ENCODE peak calls at places on chromosomes 5 and 9, in five cellular contexts. One of them, this sample, is unnamed. For H3K27me3 and H3K36me3, the result is how much of the 10 kb centered on the place peaks cover.

GRCh38 chr5:40276426-40277102 is 403.2 kb upstream of the PTGER4 start:
- DNase-seq in IMR-90: no peak
- DNase-seq in tibial artery: no peak
- DNase-seq in ovary: no peak
- DNase-seq in cardiac muscle cell: no peak
- DNase-seq in this sample: no peak

GRCh38 chr9:33403941-33404781 is 1.8 kb upstream of the AQP7 start:
- DNase-seq in IMR-90: no peak
- DNase-seq in ovary: no peak
- DNase-seq in cardiac muscle cell: no peak
- DNase-seq in tibial artery: no peak
- DNase-seq in this sample: no peak

GRCh38 chr5:32612134-32612888 is 27.0 kb downstream of the SUB1 start:
- DNase-seq in cardiac muscle cell: peak
- DNase-seq in tibial artery: no peak
- DNase-seq in IMR-90: peak
- DNase-seq in ovary: no peak
- DNase-seq in this sample: peak

GRCh38 chr5:176387384-176387925 is 943 bp downstream of the NOP16 start:
- DNase-seq in cardiac muscle cell: no peak
- DNase-seq in IMR-90: no peak
- DNase-seq in ovary: no peak
- DNase-seq in tibial artery: no peak
- DNase-seq in this sample: no peak

GRCh38 chr5:127280494-127281220 is 9.9 kb upstream of the MEGF10 start:
- DNase-seq in IMR-90: no peak
- DNase-seq in cardiac muscle cell: peak
- DNase-seq in ovary: no peak
- DNase-seq in tibial artery: no peak
- DNase-seq in this sample: peak

GRCh38 chr5:1329111-1329579 is 15.8 kb downstream of the CLPTM1L start:
- DNase-seq in IMR-90: no peak
- DNase-seq in ovary: no peak
- DNase-seq in cardiac muscle cell: no peak
- DNase-seq in tibial artery: no peak
- DNase-seq in this sample: no peak

GRCh38 chr9:134521817-134522501 is 119.6 kb upstream of the COL5A1 start:
- DNase-seq in ovary: no peak
- DNase-seq in cardiac muscle cell: no peak
- DNase-seq in tibial artery: no peak
- DNase-seq in IMR-90: no peak
- DNase-seq in this sample: no peak

GRCh38 chr5:178483620-178484019 is 106.6 kb downstream of the COL23A1 start:
- DNase-seq in ovary: no peak
- DNase-seq in cardiac muscle cell: no peak
- DNase-seq in IMR-90: no peak
- DNase-seq in tibial artery: peak
- DNase-seq in this sample: peak

GRCh38 chr9:137220317-137221094 is 1.5 kb downstream of the RNF208 start:
- DNase-seq in IMR-90: no peak
- DNase-seq in cardiac muscle cell: no peak
- DNase-seq in ovary: no peak
- DNase-seq in tibial artery: no peak
- DNase-seq in this sample: no peak

GRCh38 chr5:150789943-150790611 is 11.5 kb downstream of the SMIM3 start:
- DNase-seq in ovary: peak
- DNase-seq in cardiac muscle cell: no peak
- DNase-seq in IMR-90: peak
- DNase-seq in tibial artery: peak
- DNase-seq in this sample: peak

GRCh38 chr5:116375926-116376325 is 198.7 kb downstream of the SEMA6A start:
- DNase-seq in ovary: no peak
- DNase-seq in tibial artery: no peak
- DNase-seq in cardiac muscle cell: no peak
- DNase-seq in IMR-90: no peak
- DNase-seq in this sample: no peak

GRCh38 chr5:93305984-93306383 is 275.0 kb downstream of the NR2F1-AS1 start:
- DNase-seq in tibial artery: no peak
- DNase-seq in ovary: no peak
- DNase-seq in cardiac muscle cell: no peak
- DNase-seq in IMR-90: no peak
- DNase-seq in this sample: no peak

GRCh38 chr9:93953492-93954435 is 1.4 kb downstream of the BARX1 start:
- DNase-seq in ovary: no peak
- DNase-seq in cardiac muscle cell: no peak
- DNase-seq in tibial artery: no peak
- DNase-seq in IMR-90: no peak
- DNase-seq in this sample: peak

GRCh38 chr5:104186100-104186499 is 623.5 kb upstream of the NUDT12 start:
- DNase-seq in tibial artery: no peak
- DNase-seq in ovary: no peak
- DNase-seq in IMR-90: no peak
- DNase-seq in cardiac muscle cell: no peak
- DNase-seq in this sample: no peak

GRCh38 chr5:21391506-21391905 is 1403.5 kb upstream of the CDH18 start:
- DNase-seq in IMR-90: peak
- DNase-seq in cardiac muscle cell: no peak
- DNase-seq in ovary: no peak
- DNase-seq in tibial artery: no peak
- DNase-seq in this sample: no peak

GRCh38 chr5:377326-377981 is 55.9 kb downstream of the AHRR start:
- DNase-seq in tibial artery: peak
- DNase-seq in cardiac muscle cell: no peak
- DNase-seq in ovary: no peak
- DNase-seq in IMR-90: no peak
- DNase-seq in this sample: no peak

GRCh38 chr5:151587796-151588606 is 3.1 kb downstream of the FAT2 start:
- DNase-seq in cardiac muscle cell: no peak
- DNase-seq in IMR-90: no peak
- DNase-seq in ovary: no peak
- DNase-seq in tibial artery: no peak
- DNase-seq in this sample: no peak

GRCh38 chr5:176418251-176418650 is 1.9 kb upstream of the CLTB start:
- DNase-seq in cardiac muscle cell: no peak
- DNase-seq in IMR-90: no peak
- DNase-seq in ovary: no peak
- DNase-seq in tibial artery: no peak
- DNase-seq in this sample: no peak

GRCh38 chr9:92324889-92325268 is 271 bp downstream of the NOL8 start:
- DNase-seq in ovary: no peak
- DNase-seq in tibial artery: no peak
- DNase-seq in IMR-90: no peak
- DNase-seq in cardiac muscle cell: no peak
- DNase-seq in this sample: no peak

GRCh38 chr9:122218885-122219855 is 9.6 kb downstream of the LHX6 start:
- DNase-seq in ovary: no peak
- DNase-seq in IMR-90: peak
- DNase-seq in tibial artery: no peak
- DNase-seq in cardiac muscle cell: peak
- DNase-seq in this sample: no peak

GRCh38 chr9:109329274-109330258 is 8.7 kb upstream of the EPB41L4B start:
- DNase-seq in IMR-90: peak
- DNase-seq in cardiac muscle cell: peak
- DNase-seq in ovary: peak
- DNase-seq in tibial artery: peak
- DNase-seq in this sample: peak

GRCh38 chr9:118929317-118929716 is 439.9 kb downstream of the BRINP1 start:
- DNase-seq in tibial artery: no peak
- DNase-seq in ovary: no peak
- DNase-seq in cardiac muscle cell: no peak
- DNase-seq in IMR-90: peak
- DNase-seq in this sample: peak

GRCh38 chr9:76886318-76886717 is 19.6 kb downstream of the PRUNE2 start:
- DNase-seq in tibial artery: no peak
- DNase-seq in IMR-90: no peak
- DNase-seq in ovary: no peak
- DNase-seq in cardiac muscle cell: no peak
- DNase-seq in this sample: no peak

GRCh38 chr9:70574222-70574837 is 159.9 kb upstream of the KLF9 start:
- DNase-seq in tibial artery: peak
- DNase-seq in IMR-90: peak
- DNase-seq in ovary: no peak
- DNase-seq in cardiac muscle cell: no peak
- DNase-seq in this sample: peak

GRCh38 chr5:2577637-2578036 is 173.8 kb downstream of the IRX2 start:
- DNase-seq in cardiac muscle cell: no peak
- DNase-seq in tibial artery: no peak
- DNase-seq in IMR-90: no peak
- DNase-seq in ovary: no peak
- DNase-seq in this sample: no peak

GRCh38 chr9:36101916-36102741 is 34.4 kb upstream of the GLIPR2 start:
- DNase-seq in ovary: no peak
- DNase-seq in tibial artery: peak
- DNase-seq in cardiac muscle cell: no peak
- DNase-seq in IMR-90: peak
- DNase-seq in this sample: peak

GRCh38 chr5:89128097-89128496 is 245.1 kb upstream of the MEF2C start:
- DNase-seq in tibial artery: no peak
- DNase-seq in cardiac muscle cell: peak
- DNase-seq in IMR-90: peak
- DNase-seq in ovary: no peak
- DNase-seq in this sample: peak

GRCh38 chr5:31531543-31531887 is 378 bp downstream of the DROSHA start:
- DNase-seq in ovary: no peak
- DNase-seq in IMR-90: no peak
- DNase-seq in tibial artery: no peak
- DNase-seq in cardiac muscle cell: peak
- DNase-seq in this sample: peak

GRCh38 chr9:127852829-127853228 is 1.6 kb downstream of the ENG start:
- DNase-seq in cardiac muscle cell: no peak
- DNase-seq in tibial artery: no peak
- DNase-seq in IMR-90: no peak
- DNase-seq in ovary: no peak
- DNase-seq in this sample: no peak

GRCh38 chr9:127853312-127854168 is 918 bp downstream of the ENG start:
- DNase-seq in cardiac muscle cell: peak
- DNase-seq in ovary: no peak
- DNase-seq in tibial artery: no peak
- DNase-seq in IMR-90: no peak
- DNase-seq in this sample: peak

GRCh38 chr9:127855522-127855921 is 1.1 kb upstream of the ENG start:
- DNase-seq in tibial artery: no peak
- DNase-seq in IMR-90: no peak
- DNase-seq in cardiac muscle cell: no peak
- DNase-seq in ovary: no peak
- DNase-seq in this sample: no peak

GRCh38 chr9:127856094-127856740 is 1.8 kb upstream of the ENG start:
- DNase-seq in tibial artery: no peak
- DNase-seq in cardiac muscle cell: no peak
- DNase-seq in ovary: peak
- DNase-seq in IMR-90: no peak
- DNase-seq in this sample: no peak

DNA sequence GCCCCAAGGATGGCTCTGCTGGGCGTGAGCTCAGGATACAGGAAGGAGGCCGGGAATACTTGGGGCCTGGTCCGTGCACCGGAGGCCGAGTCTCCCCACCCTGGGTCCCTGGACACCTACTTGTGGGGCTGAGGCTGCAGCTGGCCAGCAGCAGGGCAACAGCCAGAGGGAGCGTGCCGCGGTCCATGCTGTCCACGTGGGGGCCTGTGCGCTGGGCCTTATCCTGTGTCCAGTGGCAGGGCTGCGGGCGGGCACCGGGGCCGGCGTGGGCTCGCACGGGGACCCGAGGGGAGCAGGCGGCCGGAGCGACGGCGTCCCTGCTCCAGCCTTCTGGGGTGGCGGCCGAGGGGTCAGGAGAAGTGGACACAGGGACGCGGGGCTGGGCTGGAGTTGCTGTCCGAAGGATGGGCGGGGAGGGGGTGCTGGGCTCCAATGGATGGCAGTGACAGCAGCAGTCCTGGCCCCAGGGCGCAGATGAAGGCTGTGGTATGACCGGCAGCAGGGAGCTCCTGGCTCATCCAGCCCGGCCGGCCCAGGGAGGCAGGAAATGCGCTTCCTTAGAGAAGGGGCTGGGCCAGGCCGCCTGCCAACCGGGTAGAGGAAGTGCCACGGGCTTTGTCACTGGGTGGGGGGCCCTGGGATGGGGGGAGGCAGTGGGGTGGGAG is at the start of gene ENG:
- DNase-seq in ovary: peak
- DNase-seq in cardiac muscle cell: no peak
- DNase-seq in IMR-90: peak
- DNase-seq in tibial artery: peak
- DNase-seq in this sample: peak
- H3K4me3 ChIP-seq in ovary: peak
- H3K4me3 ChIP-seq in cardiac muscle cell: no peak
- H3K4me3 ChIP-seq in IMR-90: peak
- H3K4me3 ChIP-seq in tibial artery: peak
- H3K4me3 ChIP-seq in this sample: peak

GRCh38 chr5:25754895-25755294 is 1110.1 kb upstream of the CDH10 start:
- DNase-seq in ovary: no peak
- DNase-seq in IMR-90: no peak
- DNase-seq in cardiac muscle cell: no peak
- DNase-seq in tibial artery: no peak
- DNase-seq in this sample: no peak
- H3K27me3 ChIP-seq in ovary: under half
- H3K27me3 ChIP-seq in IMR-90: under half
- H3K27me3 ChIP-seq in cardiac muscle cell: under half
- H3K27me3 ChIP-seq in tibial artery: under half
- H3K27me3 ChIP-seq in this sample: under half

GRCh38 chr9:15069106-15069505 is 158.9 kb upstream of the FREM1 start:
- DNase-seq in IMR-90: no peak
- DNase-seq in tibial artery: no peak
- DNase-seq in ovary: no peak
- DNase-seq in cardiac muscle cell: no peak
- DNase-seq in this sample: no peak
- H3K36me3 ChIP-seq in IMR-90: under half
- H3K36me3 ChIP-seq in tibial artery: under half
- H3K36me3 ChIP-seq in ovary: under half
- H3K36me3 ChIP-seq in cardiac muscle cell: under half
- H3K36me3 ChIP-seq in this sample: under half

DNA sequence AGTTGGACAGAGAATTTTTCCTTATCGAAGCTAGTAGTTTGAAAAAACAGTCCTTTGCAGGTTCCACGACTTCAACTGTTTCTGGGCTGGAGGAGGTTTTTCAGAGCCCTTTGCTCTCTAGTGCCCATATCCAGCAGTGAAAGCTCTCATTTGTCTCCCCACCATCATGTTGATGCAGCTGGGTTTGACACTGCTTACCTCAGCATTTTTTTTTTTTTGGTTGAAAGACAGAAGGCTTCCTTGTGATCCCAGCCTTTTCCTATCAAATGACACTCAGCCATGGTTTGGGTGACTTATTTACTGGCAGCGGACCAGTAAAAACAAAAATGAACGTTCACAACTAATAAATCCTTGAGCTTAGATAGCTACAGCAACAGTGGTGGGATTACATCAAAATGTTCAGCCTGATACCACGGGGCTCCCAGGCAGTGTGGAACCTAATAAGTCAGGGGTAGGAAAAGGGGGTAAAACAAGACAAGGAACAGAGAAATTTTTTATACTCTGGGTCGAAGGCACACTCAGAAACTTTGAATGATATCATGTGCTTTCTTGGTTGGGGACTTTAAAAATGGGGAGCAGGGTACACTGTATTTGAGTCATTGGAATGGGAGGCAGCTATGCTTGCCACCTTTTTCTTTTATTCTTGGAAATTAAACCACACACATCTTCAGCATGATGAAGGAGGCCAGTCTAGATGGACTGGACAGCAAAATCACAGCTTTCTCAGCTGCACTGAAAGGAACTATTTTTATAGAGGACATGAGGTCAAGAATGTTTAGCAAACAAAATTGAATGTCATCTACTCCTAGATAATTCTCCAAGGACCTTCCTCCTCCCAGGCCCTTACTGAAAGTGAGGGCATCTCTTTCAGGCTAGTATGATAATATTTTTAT is 308.9 kb upstream of the MPDZ start:
- DNase-seq in tibial artery: peak
- DNase-seq in ovary: no peak
- DNase-seq in IMR-90: no peak
- DNase-seq in cardiac muscle cell: no peak
- DNase-seq in this sample: no peak
- H3K4me3 ChIP-seq in tibial artery: no peak
- H3K4me3 ChIP-seq in ovary: no peak
- H3K4me3 ChIP-seq in IMR-90: no peak
- H3K4me3 ChIP-seq in cardiac muscle cell: no peak
- H3K4me3 ChIP-seq in this sample: no peak

This sample was measured in MG63.